ENCODE peak calls at places on chromosomes 12 and 14, in four cellular contexts. U is K562, D is GM12878, Q is H1. S is an unnamed sample.

GRCh38 chr12:49627752-49628360 is 4.5 kb downstream of the PRPF40B start:
- DNase-seq in Q (no peak), U (no peak), D (no peak), S (no peak)

GRCh38 chr12:46546634-46547273 is 174.2 kb upstream of the SLC38A2 start:
- DNase-seq in D (peak; percentile 25), Q (no peak), U (peak; percentile 31), S (no peak)

GRCh38 chr14:57560681-57561080 is 67.0 kb upstream of the CCDC198 start:
- DNase-seq in Q (no peak), D (peak; percentile 38), U (no peak), S (no peak)

GRCh38 chr12:2057041-2057792 is 4.4 kb downstream of the CACNA1C start:
- DNase-seq in D (no peak), Q (peak; percentile 73), U (peak; percentile 59), S (peak; percentile 56)

GRCh38 chr14:64873506-64874220 is 6.0 kb downstream of the SPTB start:
- DNase-seq in U (no peak), Q (no peak), D (no peak), S (no peak)

GRCh38 chr14:29940482-29940881 is 12.8 kb upstream of the PRKD1 start:
- DNase-seq in Q (no peak), D (no peak), U (no peak), S (no peak)

GRCh38 chr12:77402726-77403125 is 337.4 kb upstream of the E2F7 start:
- DNase-seq in D (no peak), Q (no peak), U (no peak), S (no peak)

GRCh38 chr12:1491983-1492697 is 102.2 kb downstream of the FBXL14 start:
- DNase-seq in D (no peak), Q (no peak), U (peak; percentile 78), S (no peak)

GRCh38 chr12:14952295-14952995 is 9.0 kb downstream of the ARHGDIB start:
- DNase-seq in U (no peak), D (no peak), Q (no peak), S (peak; percentile 42)

GRCh38 chr12:90102957-90103652 is 394.5 kb upstream of the ATP2B1 start:
- DNase-seq in Q (no peak), D (peak; percentile 24), U (peak; percentile 21), S (peak; percentile 3)

GRCh38 chr12:101866615-101867373 is 10.6 kb upstream of the DRAM1 start:
- DNase-seq in Q (no peak), U (no peak), D (no peak), S (no peak)

GRCh38 chr12:3453947-3454675 is 36.9 kb upstream of the PRMT8 start:
- DNase-seq in U (no peak), Q (no peak), D (no peak), S (no peak)

GRCh38 chr12:93230311-93230689 is 147.4 kb upstream of the NUDT4 start:
- DNase-seq in U (no peak), Q (no peak), D (no peak), S (no peak)

GRCh38 chr12:69988601-69989194 is 163.7 kb downstream of the MYRFL start:
- DNase-seq in D (no peak), Q (no peak), U (no peak), S (no peak)

GRCh38 chr12:62601765-62602444 is 135.3 kb downstream of the MON2 start:
- DNase-seq in D (no peak), Q (no peak), U (peak; percentile 18), S (peak; percentile 31)

GRCh38 chr12:452667-453210 is 7.0 kb upstream of the B4GALNT3 start:
- DNase-seq in U (no peak), Q (no peak), D (no peak), S (no peak)

GRCh38 chr12:70366581-70367267 is 634 bp downstream of the KCNMB4 start:
- DNase-seq in D (no peak), U (peak; percentile 33), Q (no peak), S (peak; percentile 13)

GRCh38 chr12:16229676-16230075 is 47.8 kb downstream of the SLC15A5 start:
- DNase-seq in U (no peak), D (no peak), Q (no peak), S (no peak)

GRCh38 chr14:85731198-85731597 is 201.3 kb downstream of the FLRT2 start:
- DNase-seq in Q (no peak), D (no peak), U (no peak), S (no peak)

GRCh38 chr12:54471793-54472192 is 1.6 kb downstream of the GTSF1 start:
- DNase-seq in Q (no peak), D (no peak), U (no peak), S (no peak)

GRCh38 chr12:63151898-63152700 is 1.1 kb upstream of the AVPR1A start:
- DNase-seq in Q (peak; percentile 62), D (no peak), U (peak; percentile 41), S (peak; percentile 32)

GRCh38 chr12:55060970-55061543 is 41.3 kb downstream of the NEUROD4 start:
- DNase-seq in D (no peak), Q (no peak), U (no peak), S (no peak)

GRCh38 chr14:74221741-74222140 is 17.5 kb upstream of the VSX2 start:
- DNase-seq in D (no peak), U (no peak), Q (no peak), S (no peak)

GRCh38 chr14:37594238-37594915 is 672 bp downstream of the FOXA1 start:
- DNase-seq in Q (no peak), U (peak; percentile 89), D (no peak), S (peak; percentile 99)

GRCh38 chr12:98149270-98149669 is 366.1 kb upstream of the TMPO start:
- DNase-seq in Q (no peak), D (peak; percentile 3), U (no peak), S (no peak)

GRCh38 chr14:31717294-31718085 is 156.3 kb downstream of the NUBPL start:
- DNase-seq in Q (no peak), U (no peak), D (no peak), S (peak; percentile 84)

GRCh38 chr12:2212971-2213869 is 160.4 kb downstream of the CACNA1C start:
- DNase-seq in Q (no peak), U (no peak), D (no peak), S (no peak)

GRCh38 chr14:104967414-104968152 is 10.6 kb downstream of the AHNAK2 start:
- DNase-seq in Q (no peak), D (no peak), U (no peak), S (no peak)

GRCh38 chr12:83186437-83186836 is 499.7 kb downstream of the TMTC2 start:
- DNase-seq in U (no peak), D (no peak), Q (no peak), S (no peak)

GRCh38 chr14:85024931-85025330 is 505.0 kb upstream of the FLRT2 start:
- DNase-seq in U (no peak), Q (no peak), D (no peak), S (no peak)

GRCh38 chr14:105317546-105317945 is 3.0 kb downstream of the PACS2 start:
- DNase-seq in U (no peak), Q (no peak), D (no peak), S (no peak)

GRCh38 chr12:85951823-85952222 is 77.7 kb downstream of the NTS start:
- DNase-seq in D (no peak), Q (no peak), U (no peak), S (no peak)

GRCh38 chr12:22286569-22286968 is 47.9 kb downstream of the ST8SIA1 start:
- DNase-seq in U (no peak), D (no peak), Q (no peak), S (no peak)
- TF ChIP-seq CREB1 in U (no peak), D (no peak), Q (no peak), S (no peak)

GRCh38 chr12:128076188-128076587 is 190.8 kb upstream of the TMEM132C start:
- DNase-seq in D (no peak), Q (no peak), U (no peak), S (no peak)
- TF ChIP-seq YY1 in D (no peak), Q (no peak), U (no peak), S (no peak)

GRCh38 chr12:121579190-121579791 is 1.5 kb downstream of the KDM2B start:
- DNase-seq in U (peak; percentile 55), D (no peak), Q (no peak), S (no peak)
- TF ChIP-seq CREB1 in U (no peak), D (no peak), Q (no peak), S (no peak)

GRCh38 chr14:102554835-102555819 is 37.3 kb upstream of the RCOR1 start:
- DNase-seq in D (no peak), U (no peak), Q (no peak), S (no peak)
- TF ChIP-seq YY1 in D (no peak), U (no peak), Q (no peak), S (no peak)

GRCh38 chr12:108768591-108769500 is 37.5 kb upstream of the CORO1C start:
- DNase-seq in Q (peak; percentile 49), U (no peak), D (peak; percentile 17), S (peak; percentile 33)
- TF ChIP-seq CREB1 in Q (no peak), U (no peak), D (no peak), S (no peak)

DNA sequence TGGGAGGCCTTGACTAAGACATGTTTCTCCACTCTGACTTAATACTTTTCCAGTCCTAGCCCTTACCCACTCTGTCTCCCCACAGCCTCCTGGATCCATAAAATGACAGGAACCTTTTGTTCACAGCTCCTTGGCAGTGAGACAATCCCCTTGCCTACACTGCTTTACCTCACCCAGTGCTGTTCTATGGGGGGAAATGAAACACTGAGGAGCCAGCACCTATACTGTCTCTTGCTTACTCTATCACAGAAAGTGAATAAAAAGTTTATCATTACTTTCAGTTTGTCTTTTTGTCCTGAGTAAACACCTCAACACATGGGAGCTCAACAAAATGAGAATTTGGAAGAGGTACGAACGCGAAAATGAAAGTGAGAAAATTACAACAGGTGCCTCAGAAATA is 127.2 kb upstream of the DAAM1 start:
- DNase-seq in Q (no peak), U (no peak), D (no peak), S (no peak)
- TF ChIP-seq YY1 in Q (no peak), U (no peak), D (no peak), S (no peak)

S was measured in HepG2.